ENCODE peak calls at places on chromosomes 6 and 20, in eight cellular contexts. W is body of pancreas; T is CD4-positive, alpha-beta T cell; P is lung; Q is foreskin fibroblast; L is left ventricle myocardium inferior; N is WTC11; D is A549. C is an unnamed sample.

GRCh38 chr6:157461000-157461915 is 80.3 kb downstream of the ZDHHC14 start:
- DNase-seq in W (peak; percentile 91), N (peak; percentile 46), D (no peak), P (no peak), L (no peak), T (no peak), Q (no peak), C (no peak)

GRCh38 chr6:13413466-13413862 is 73.9 kb downstream of the GFOD1 start:
- DNase-seq in Q (peak; percentile 54), T (no peak), L (no peak), D (peak; percentile 20), W (peak; percentile 74), P (no peak), N (no peak), C (no peak)

GRCh38 chr20:26209171-26209941 is 512.7 kb upstream of the ZNF337 start:
- DNase-seq in T (peak; percentile 4), L (no peak), D (no peak), Q (peak; percentile 12), N (peak; percentile 37), W (no peak), P (no peak), C (peak; percentile 16)

GRCh38 chr6:41439524-41440418 is 104.4 kb downstream of the NCR2 start:
- DNase-seq in Q (no peak), N (no peak), P (no peak), T (no peak), D (no peak), L (no peak), W (no peak), C (no peak)

GRCh38 chr6:32401564-32401963 is 5.4 kb downstream of the BTNL2 start:
- DNase-seq in P (no peak), T (no peak), L (no peak), N (no peak), Q (no peak), D (no peak), W (no peak), C (no peak)

GRCh38 chr6:36204068-36204753 is 7.7 kb downstream of the BRPF3 start:
- DNase-seq in D (no peak), N (no peak), P (no peak), W (no peak), L (no peak), Q (no peak), T (peak; percentile 24), C (no peak)

GRCh38 chr20:2745060-2745910 is 52.7 kb downstream of the EBF4 start:
- DNase-seq in Q (no peak), T (no peak), N (no peak), L (no peak), P (peak; percentile 27), W (no peak), D (no peak), C (no peak)

GRCh38 chr6:72497186-72497585 is 124.7 kb upstream of the KCNQ5 start:
- DNase-seq in P (no peak), L (no peak), D (no peak), Q (no peak), N (no peak), W (no peak), T (no peak), C (no peak)

GRCh38 chr6:75334266-75335040 is 49.9 kb upstream of the TMEM30A start:
- DNase-seq in D (peak; percentile 31), Q (peak; percentile 86), N (peak; percentile 55), P (no peak), T (no peak), L (no peak), W (no peak), C (no peak)

GRCh38 chr6:128518531-128519131 is 1.8 kb downstream of the PTPRK start:
- DNase-seq in W (no peak), N (no peak), L (no peak), P (no peak), T (no peak), D (no peak), Q (no peak), C (no peak)

GRCh38 chr20:37288091-37288490 is 1.4 kb upstream of the MANBAL start:
- DNase-seq in N (no peak), L (no peak), T (no peak), W (peak; percentile 41), Q (no peak), P (peak; percentile 47), D (no peak), C (no peak)

GRCh38 chr20:20547221-20547875 is 165.1 kb downstream of the RALGAPA2 start:
- DNase-seq in W (no peak), N (no peak), P (no peak), L (no peak), T (no peak), D (no peak), Q (peak; percentile 48), C (no peak)

GRCh38 chr6:153613719-153614455 is 425.2 kb upstream of the OPRM1 start:
- DNase-seq in W (no peak), P (no peak), T (no peak), N (no peak), Q (no peak), D (no peak), L (no peak), C (no peak)

GRCh38 chr6:23173231-23173630 is 603.9 kb downstream of the HDGFL1 start:
- DNase-seq in Q (peak; percentile 22), P (no peak), L (no peak), D (no peak), W (no peak), N (no peak), T (no peak), C (no peak)

GRCh38 chr6:98839788-98840361 is 5.5 kb downstream of the POU3F2 start:
- DNase-seq in P (no peak), D (peak; percentile 21), W (no peak), N (no peak), L (no peak), T (no peak), Q (peak; percentile 41), C (no peak)

GRCh38 chr20:5885866-5886265 is 64.5 kb downstream of the TRMT6 start:
- DNase-seq in L (no peak), T (no peak), W (no peak), P (no peak), D (no peak), Q (no peak), N (no peak), C (no peak)

GRCh38 chr6:12174878-12175277 is 115.3 kb upstream of the EDN1 start:
- DNase-seq in L (no peak), W (no peak), P (no peak), D (peak; percentile 11), T (no peak), N (no peak), Q (peak; percentile 60), C (no peak)

GRCh38 chr20:50590348-50590664 is 80.1 kb downstream of the PTPN1 start:
- DNase-seq in W (no peak), Q (no peak), N (no peak), P (no peak), L (no peak), D (no peak), T (no peak), C (no peak)

DNA sequence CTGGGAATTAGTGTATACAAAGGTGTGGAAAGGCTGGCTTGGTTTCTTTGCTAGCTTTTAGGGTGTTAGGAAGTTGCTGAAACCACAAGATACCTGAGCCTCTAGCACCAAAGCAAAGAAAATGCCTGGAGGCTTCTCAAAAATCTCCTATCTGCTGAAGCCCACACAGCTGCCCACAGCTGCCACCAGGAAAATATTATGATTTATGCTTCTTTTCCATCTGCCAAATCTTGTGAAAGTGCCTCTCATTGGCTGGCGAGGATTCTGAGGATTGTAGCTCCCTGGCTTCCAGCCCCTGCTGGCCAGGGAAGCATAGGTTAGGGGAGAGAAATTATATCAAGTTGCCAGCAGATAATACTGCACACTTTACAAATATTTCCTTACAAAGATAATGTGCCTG is 98.5 kb downstream of the MRPL14 start:
- DNase-seq in W (no peak), L (no peak), P (no peak), N (no peak), Q (peak; percentile 52), D (no peak), T (no peak), C (no peak)
- TF ChIP-seq CTCF in W (no peak), L (no peak), P (no peak), N (no peak), Q (peak; percentile 15), D (no peak), T (no peak), C (peak; percentile 28)

GRCh38 chr20:53808733-53809132 is 215.1 kb upstream of the ZNF217 start:
- DNase-seq in Q (no peak), D (no peak), P (no peak), W (no peak), T (no peak), N (no peak), L (no peak), C (no peak)

GRCh38 chr20:53803492-53804155 is 210.0 kb upstream of the ZNF217 start:
- DNase-seq in P (no peak), L (no peak), N (no peak), Q (no peak), W (no peak), D (no peak), T (no peak), C (no peak)

GRCh38 chr20:53804920-53805894 is 211.6 kb upstream of the ZNF217 start:
- DNase-seq in N (no peak), Q (no peak), D (peak; percentile 80), P (no peak), W (no peak), L (no peak), T (no peak), C (no peak)

GRCh38 chr20:53806683-53807401 is 213.2 kb upstream of the ZNF217 start:
- DNase-seq in D (no peak), L (no peak), T (no peak), N (no peak), P (no peak), Q (no peak), W (no peak), C (no peak)

GRCh38 chr20:53805895-53806384 is 212.3 kb upstream of the ZNF217 start:
- DNase-seq in N (no peak), L (no peak), W (no peak), P (no peak), Q (peak; percentile 87), T (no peak), D (peak; percentile 92), C (no peak)
- TF ChIP-seq CTCF in N (no peak), L (no peak), W (no peak), P (no peak), Q (no peak), T (no peak), D (no peak), C (no peak)

GRCh38 chr6:20095436-20095835 is 116.8 kb downstream of the MBOAT1 start:
- DNase-seq in Q (no peak), N (no peak), P (no peak), D (no peak), W (no peak), T (no peak), L (no peak), C (no peak)

GRCh38 chr6:20086992-20087391 is 125.3 kb downstream of the MBOAT1 start:
- DNase-seq in N (no peak), L (no peak), P (no peak), T (no peak), D (no peak), W (no peak), Q (no peak), C (no peak)

GRCh38 chr6:20096506-20096905 is 115.8 kb downstream of the MBOAT1 start:
- DNase-seq in L (no peak), D (no peak), T (no peak), P (no peak), Q (no peak), N (no peak), W (no peak), C (no peak)

GRCh38 chr6:20092071-20092566 is 120.2 kb downstream of the MBOAT1 start:
- DNase-seq in T (no peak), Q (peak; percentile 61), L (no peak), D (peak; percentile 56), N (no peak), P (no peak), W (no peak), C (no peak)
- TF ChIP-seq CTCF in T (peak; percentile 79), Q (peak; percentile 44), L (peak; percentile 80), D (peak; percentile 57), N (peak; percentile 60), P (peak; percentile 32), W (peak; percentile 37), C (peak; percentile 81)

GRCh38 chr6:73606428-73606827 is 47.4 kb downstream of the SLC17A5 start:
- DNase-seq in P (no peak), W (no peak), L (no peak), N (no peak), Q (peak; percentile 11), T (no peak), D (no peak), C (no peak)
- TF ChIP-seq CTCF in P (no peak), W (no peak), L (no peak), N (no peak), Q (no peak), T (no peak), D (no peak), C (no peak)